ENCODE peak calls at places on chromosomes 3 and 15, in ten cellular contexts. One of them, this sample, is unnamed.

GRCh38 chr3:139887431-139887830 is 47.6 kb upstream of the CLSTN2 start:
- DNase-seq in fibroblast of the conjunctiva: no peak
- DNase-seq in NCI-H1417: no peak
- DNase-seq in activated T-cell treated with anti-CD3 and anti-CD28 coated beads for 4 hours: no peak
- DNase-seq in effector CD4-positive, alpha-beta T cell: no peak
- DNase-seq in germinal center: no peak
- DNase-seq in GM23248: no peak
- DNase-seq in H54: no peak
- DNase-seq in non-pigmented ciliary epithelial cell: no peak
- DNase-seq in stimulated activated CD4-positive, alpha-beta T cell treated with anti-CD3 and anti-CD28 coated beads, Interleukin-4, amount 100 ng/mL, for 1 hour: no peak
- DNase-seq in this sample: no peak

GRCh38 chr3:16177962-16178627 is 3.6 kb downstream of the GALNT15 start:
- DNase-seq in fibroblast of the conjunctiva: peak
- DNase-seq in germinal center: peak
- DNase-seq in H54: peak
- DNase-seq in activated T-cell treated with anti-CD3 and anti-CD28 coated beads for 4 hours: peak
- DNase-seq in NCI-H1417: no peak
- DNase-seq in effector CD4-positive, alpha-beta T cell: peak
- DNase-seq in stimulated activated CD4-positive, alpha-beta T cell treated with anti-CD3 and anti-CD28 coated beads, Interleukin-4, amount 100 ng/mL, for 1 hour: peak
- DNase-seq in GM23248: peak
- DNase-seq in non-pigmented ciliary epithelial cell: peak
- DNase-seq in this sample: peak

GRCh38 chr15:67176195-67176971 is 78.1 kb downstream of the AAGAB start:
- DNase-seq in non-pigmented ciliary epithelial cell: no peak
- DNase-seq in GM23248: no peak
- DNase-seq in NCI-H1417: peak
- DNase-seq in fibroblast of the conjunctiva: no peak
- DNase-seq in germinal center: no peak
- DNase-seq in stimulated activated CD4-positive, alpha-beta T cell treated with anti-CD3 and anti-CD28 coated beads, Interleukin-4, amount 100 ng/mL, for 1 hour: no peak
- DNase-seq in H54: no peak
- DNase-seq in effector CD4-positive, alpha-beta T cell: no peak
- DNase-seq in activated T-cell treated with anti-CD3 and anti-CD28 coated beads for 4 hours: no peak
- DNase-seq in this sample: no peak

GRCh38 chr15:67124111-67124510 is 58.7 kb downstream of the SMAD3 start:
- DNase-seq in GM23248: peak
- DNase-seq in effector CD4-positive, alpha-beta T cell: no peak
- DNase-seq in non-pigmented ciliary epithelial cell: no peak
- DNase-seq in stimulated activated CD4-positive, alpha-beta T cell treated with anti-CD3 and anti-CD28 coated beads, Interleukin-4, amount 100 ng/mL, for 1 hour: no peak
- DNase-seq in H54: no peak
- DNase-seq in NCI-H1417: no peak
- DNase-seq in fibroblast of the conjunctiva: no peak
- DNase-seq in germinal center: no peak
- DNase-seq in activated T-cell treated with anti-CD3 and anti-CD28 coated beads for 4 hours: no peak
- DNase-seq in this sample: peak

GRCh38 chr15:39140060-39140604 is 440.7 kb upstream of the THBS1 start:
- DNase-seq in fibroblast of the conjunctiva: peak
- DNase-seq in non-pigmented ciliary epithelial cell: peak
- DNase-seq in stimulated activated CD4-positive, alpha-beta T cell treated with anti-CD3 and anti-CD28 coated beads, Interleukin-4, amount 100 ng/mL, for 1 hour: no peak
- DNase-seq in NCI-H1417: no peak
- DNase-seq in effector CD4-positive, alpha-beta T cell: no peak
- DNase-seq in H54: peak
- DNase-seq in GM23248: peak
- DNase-seq in activated T-cell treated with anti-CD3 and anti-CD28 coated beads for 4 hours: no peak
- DNase-seq in germinal center: no peak
- DNase-seq in this sample: peak

GRCh38 chr15:73318463-73319351 is 50.1 kb downstream of the HCN4 start:
- DNase-seq in stimulated activated CD4-positive, alpha-beta T cell treated with anti-CD3 and anti-CD28 coated beads, Interleukin-4, amount 100 ng/mL, for 1 hour: no peak
- DNase-seq in germinal center: peak
- DNase-seq in effector CD4-positive, alpha-beta T cell: no peak
- DNase-seq in GM23248: peak
- DNase-seq in H54: no peak
- DNase-seq in fibroblast of the conjunctiva: peak
- DNase-seq in activated T-cell treated with anti-CD3 and anti-CD28 coated beads for 4 hours: no peak
- DNase-seq in non-pigmented ciliary epithelial cell: no peak
- DNase-seq in NCI-H1417: peak
- DNase-seq in this sample: no peak

GRCh38 chr15:63473999-63474809 is 30.2 kb upstream of the USP3 start:
- DNase-seq in activated T-cell treated with anti-CD3 and anti-CD28 coated beads for 4 hours: no peak
- DNase-seq in NCI-H1417: peak
- DNase-seq in H54: no peak
- DNase-seq in non-pigmented ciliary epithelial cell: no peak
- DNase-seq in germinal center: peak
- DNase-seq in stimulated activated CD4-positive, alpha-beta T cell treated with anti-CD3 and anti-CD28 coated beads, Interleukin-4, amount 100 ng/mL, for 1 hour: peak
- DNase-seq in fibroblast of the conjunctiva: no peak
- DNase-seq in effector CD4-positive, alpha-beta T cell: peak
- DNase-seq in GM23248: peak
- DNase-seq in this sample: no peak

GRCh38 chr3:185688808-185689207 is 102.7 kb downstream of the SENP2 start:
- DNase-seq in GM23248: peak
- DNase-seq in H54: peak
- DNase-seq in non-pigmented ciliary epithelial cell: peak
- DNase-seq in NCI-H1417: no peak
- DNase-seq in stimulated activated CD4-positive, alpha-beta T cell treated with anti-CD3 and anti-CD28 coated beads, Interleukin-4, amount 100 ng/mL, for 1 hour: peak
- DNase-seq in fibroblast of the conjunctiva: peak
- DNase-seq in effector CD4-positive, alpha-beta T cell: no peak
- DNase-seq in activated T-cell treated with anti-CD3 and anti-CD28 coated beads for 4 hours: no peak
- DNase-seq in germinal center: no peak
- DNase-seq in this sample: no peak

GRCh38 chr15:84725001-84725491 is 9.1 kb upstream of the SEC11A start:
- DNase-seq in germinal center: peak
- DNase-seq in H54: no peak
- DNase-seq in NCI-H1417: no peak
- DNase-seq in stimulated activated CD4-positive, alpha-beta T cell treated with anti-CD3 and anti-CD28 coated beads, Interleukin-4, amount 100 ng/mL, for 1 hour: no peak
- DNase-seq in effector CD4-positive, alpha-beta T cell: no peak
- DNase-seq in GM23248: peak
- DNase-seq in non-pigmented ciliary epithelial cell: no peak
- DNase-seq in activated T-cell treated with anti-CD3 and anti-CD28 coated beads for 4 hours: no peak
- DNase-seq in fibroblast of the conjunctiva: no peak
- DNase-seq in this sample: no peak

GRCh38 chr15:51969728-51970127 is 1.9 kb downstream of the LEO1 start:
- DNase-seq in germinal center: no peak
- DNase-seq in H54: no peak
- DNase-seq in activated T-cell treated with anti-CD3 and anti-CD28 coated beads for 4 hours: no peak
- DNase-seq in stimulated activated CD4-positive, alpha-beta T cell treated with anti-CD3 and anti-CD28 coated beads, Interleukin-4, amount 100 ng/mL, for 1 hour: no peak
- DNase-seq in fibroblast of the conjunctiva: no peak
- DNase-seq in GM23248: peak
- DNase-seq in effector CD4-positive, alpha-beta T cell: no peak
- DNase-seq in non-pigmented ciliary epithelial cell: no peak
- DNase-seq in NCI-H1417: no peak
- DNase-seq in this sample: no peak

GRCh38 chr15:80787238-80787805 is 8.2 kb downstream of the CEMIP start:
- DNase-seq in GM23248: peak
- DNase-seq in germinal center: no peak
- DNase-seq in non-pigmented ciliary epithelial cell: no peak
- DNase-seq in fibroblast of the conjunctiva: no peak
- DNase-seq in H54: no peak
- DNase-seq in activated T-cell treated with anti-CD3 and anti-CD28 coated beads for 4 hours: no peak
- DNase-seq in effector CD4-positive, alpha-beta T cell: no peak
- DNase-seq in stimulated activated CD4-positive, alpha-beta T cell treated with anti-CD3 and anti-CD28 coated beads, Interleukin-4, amount 100 ng/mL, for 1 hour: no peak
- DNase-seq in NCI-H1417: no peak
- DNase-seq in this sample: no peak

GRCh38 chr3:142272200-142272891 is 47.0 kb upstream of the GK5 start:
- DNase-seq in GM23248: no peak
- DNase-seq in NCI-H1417: no peak
- DNase-seq in germinal center: no peak
- DNase-seq in activated T-cell treated with anti-CD3 and anti-CD28 coated beads for 4 hours: no peak
- DNase-seq in non-pigmented ciliary epithelial cell: peak
- DNase-seq in effector CD4-positive, alpha-beta T cell: no peak
- DNase-seq in fibroblast of the conjunctiva: no peak
- DNase-seq in H54: no peak
- DNase-seq in stimulated activated CD4-positive, alpha-beta T cell treated with anti-CD3 and anti-CD28 coated beads, Interleukin-4, amount 100 ng/mL, for 1 hour: no peak
- DNase-seq in this sample: no peak

GRCh38 chr3:51024121-51024520 is 349.4 kb downstream of the DOCK3 start:
- DNase-seq in NCI-H1417: no peak
- DNase-seq in stimulated activated CD4-positive, alpha-beta T cell treated with anti-CD3 and anti-CD28 coated beads, Interleukin-4, amount 100 ng/mL, for 1 hour: no peak
- DNase-seq in GM23248: no peak
- DNase-seq in H54: no peak
- DNase-seq in effector CD4-positive, alpha-beta T cell: no peak
- DNase-seq in fibroblast of the conjunctiva: no peak
- DNase-seq in germinal center: no peak
- DNase-seq in non-pigmented ciliary epithelial cell: peak
- DNase-seq in activated T-cell treated with anti-CD3 and anti-CD28 coated beads for 4 hours: no peak
- DNase-seq in this sample: no peak

GRCh38 chr3:175311404-175311803 is 452.3 kb downstream of the NAALADL2 start:
- DNase-seq in germinal center: no peak
- DNase-seq in non-pigmented ciliary epithelial cell: no peak
- DNase-seq in NCI-H1417: no peak
- DNase-seq in GM23248: no peak
- DNase-seq in fibroblast of the conjunctiva: no peak
- DNase-seq in stimulated activated CD4-positive, alpha-beta T cell treated with anti-CD3 and anti-CD28 coated beads, Interleukin-4, amount 100 ng/mL, for 1 hour: no peak
- DNase-seq in activated T-cell treated with anti-CD3 and anti-CD28 coated beads for 4 hours: no peak
- DNase-seq in H54: no peak
- DNase-seq in effector CD4-positive, alpha-beta T cell: no peak
- DNase-seq in this sample: no peak

GRCh38 chr3:108036401-108036800 is 54.4 kb downstream of the CD47 start:
- DNase-seq in NCI-H1417: no peak
- DNase-seq in stimulated activated CD4-positive, alpha-beta T cell treated with anti-CD3 and anti-CD28 coated beads, Interleukin-4, amount 100 ng/mL, for 1 hour: no peak
- DNase-seq in non-pigmented ciliary epithelial cell: no peak
- DNase-seq in effector CD4-positive, alpha-beta T cell: no peak
- DNase-seq in fibroblast of the conjunctiva: no peak
- DNase-seq in germinal center: no peak
- DNase-seq in activated T-cell treated with anti-CD3 and anti-CD28 coated beads for 4 hours: no peak
- DNase-seq in GM23248: peak
- DNase-seq in H54: no peak
- DNase-seq in this sample: no peak

GRCh38 chr3:55203006-55203405 is 275.1 kb upstream of the LRTM1 start:
- DNase-seq in activated T-cell treated with anti-CD3 and anti-CD28 coated beads for 4 hours: no peak
- DNase-seq in effector CD4-positive, alpha-beta T cell: no peak
- DNase-seq in fibroblast of the conjunctiva: no peak
- DNase-seq in stimulated activated CD4-positive, alpha-beta T cell treated with anti-CD3 and anti-CD28 coated beads, Interleukin-4, amount 100 ng/mL, for 1 hour: no peak
- DNase-seq in germinal center: no peak
- DNase-seq in GM23248: peak
- DNase-seq in NCI-H1417: no peak
- DNase-seq in non-pigmented ciliary epithelial cell: no peak
- DNase-seq in H54: peak
- DNase-seq in this sample: no peak

GRCh38 chr3:161316006-161316689 is 55.2 kb downstream of the SPTSSB start:
- DNase-seq in activated T-cell treated with anti-CD3 and anti-CD28 coated beads for 4 hours: no peak
- DNase-seq in fibroblast of the conjunctiva: no peak
- DNase-seq in NCI-H1417: no peak
- DNase-seq in GM23248: peak
- DNase-seq in effector CD4-positive, alpha-beta T cell: no peak
- DNase-seq in germinal center: no peak
- DNase-seq in H54: no peak
- DNase-seq in non-pigmented ciliary epithelial cell: peak
- DNase-seq in stimulated activated CD4-positive, alpha-beta T cell treated with anti-CD3 and anti-CD28 coated beads, Interleukin-4, amount 100 ng/mL, for 1 hour: no peak
- DNase-seq in this sample: no peak

GRCh38 chr15:31405200-31405929 is 78.7 kb downstream of the KLF13 start:
- DNase-seq in fibroblast of the conjunctiva: no peak
- DNase-seq in H54: no peak
- DNase-seq in germinal center: no peak
- DNase-seq in stimulated activated CD4-positive, alpha-beta T cell treated with anti-CD3 and anti-CD28 coated beads, Interleukin-4, amount 100 ng/mL, for 1 hour: no peak
- DNase-seq in non-pigmented ciliary epithelial cell: no peak
- DNase-seq in GM23248: no peak
- DNase-seq in NCI-H1417: no peak
- DNase-seq in activated T-cell treated with anti-CD3 and anti-CD28 coated beads for 4 hours: no peak
- DNase-seq in effector CD4-positive, alpha-beta T cell: no peak
- DNase-seq in this sample: no peak

GRCh38 chr15:62906627-62907026 is 135.9 kb upstream of the TPM1 start:
- DNase-seq in activated T-cell treated with anti-CD3 and anti-CD28 coated beads for 4 hours: no peak
- DNase-seq in H54: no peak
- DNase-seq in effector CD4-positive, alpha-beta T cell: no peak
- DNase-seq in GM23248: no peak
- DNase-seq in fibroblast of the conjunctiva: no peak
- DNase-seq in stimulated activated CD4-positive, alpha-beta T cell treated with anti-CD3 and anti-CD28 coated beads, Interleukin-4, amount 100 ng/mL, for 1 hour: no peak
- DNase-seq in germinal center: no peak
- DNase-seq in non-pigmented ciliary epithelial cell: no peak
- DNase-seq in NCI-H1417: no peak
- DNase-seq in this sample: no peak

GRCh38 chr3:188439080-188439479 is 285.1 kb downstream of the LPP start:
- DNase-seq in effector CD4-positive, alpha-beta T cell: peak
- DNase-seq in H54: no peak
- DNase-seq in germinal center: peak
- DNase-seq in stimulated activated CD4-positive, alpha-beta T cell treated with anti-CD3 and anti-CD28 coated beads, Interleukin-4, amount 100 ng/mL, for 1 hour: peak
- DNase-seq in GM23248: no peak
- DNase-seq in activated T-cell treated with anti-CD3 and anti-CD28 coated beads for 4 hours: peak
- DNase-seq in non-pigmented ciliary epithelial cell: no peak
- DNase-seq in fibroblast of the conjunctiva: no peak
- DNase-seq in NCI-H1417: no peak
- DNase-seq in this sample: no peak

GRCh38 chr15:61227269-61228024 is 1.7 kb downstream of the RORA start:
- DNase-seq in non-pigmented ciliary epithelial cell: peak
- DNase-seq in activated T-cell treated with anti-CD3 and anti-CD28 coated beads for 4 hours: no peak
- DNase-seq in fibroblast of the conjunctiva: peak
- DNase-seq in NCI-H1417: peak
- DNase-seq in effector CD4-positive, alpha-beta T cell: no peak
- DNase-seq in stimulated activated CD4-positive, alpha-beta T cell treated with anti-CD3 and anti-CD28 coated beads, Interleukin-4, amount 100 ng/mL, for 1 hour: no peak
- DNase-seq in germinal center: peak
- DNase-seq in GM23248: peak
- DNase-seq in H54: peak
- DNase-seq in this sample: no peak

GRCh38 chr3:38131621-38132369 is 5.1 kb downstream of the ACAA1 start:
- DNase-seq in germinal center: no peak
- DNase-seq in NCI-H1417: no peak
- DNase-seq in fibroblast of the conjunctiva: peak
- DNase-seq in activated T-cell treated with anti-CD3 and anti-CD28 coated beads for 4 hours: no peak
- DNase-seq in H54: no peak
- DNase-seq in GM23248: peak
- DNase-seq in stimulated activated CD4-positive, alpha-beta T cell treated with anti-CD3 and anti-CD28 coated beads, Interleukin-4, amount 100 ng/mL, for 1 hour: peak
- DNase-seq in non-pigmented ciliary epithelial cell: no peak
- DNase-seq in effector CD4-positive, alpha-beta T cell: no peak
- DNase-seq in this sample: no peak

GRCh38 chr3:38648024-38648658 is 1.3 kb downstream of the SCN5A start:
- DNase-seq in effector CD4-positive, alpha-beta T cell: no peak
- DNase-seq in activated T-cell treated with anti-CD3 and anti-CD28 coated beads for 4 hours: no peak
- DNase-seq in NCI-H1417: no peak
- DNase-seq in germinal center: no peak
- DNase-seq in GM23248: no peak
- DNase-seq in stimulated activated CD4-positive, alpha-beta T cell treated with anti-CD3 and anti-CD28 coated beads, Interleukin-4, amount 100 ng/mL, for 1 hour: no peak
- DNase-seq in non-pigmented ciliary epithelial cell: no peak
- DNase-seq in fibroblast of the conjunctiva: no peak
- DNase-seq in H54: no peak
- DNase-seq in this sample: no peak

GRCh38 chr15:73028030-73028429 is 24.2 kb upstream of the NEO1 start:
- DNase-seq in H54: no peak
- DNase-seq in activated T-cell treated with anti-CD3 and anti-CD28 coated beads for 4 hours: no peak
- DNase-seq in NCI-H1417: no peak
- DNase-seq in stimulated activated CD4-positive, alpha-beta T cell treated with anti-CD3 and anti-CD28 coated beads, Interleukin-4, amount 100 ng/mL, for 1 hour: no peak
- DNase-seq in non-pigmented ciliary epithelial cell: no peak
- DNase-seq in GM23248: no peak
- DNase-seq in fibroblast of the conjunctiva: no peak
- DNase-seq in effector CD4-positive, alpha-beta T cell: no peak
- DNase-seq in germinal center: no peak
- DNase-seq in this sample: no peak